ENCODE peak calls at places on chromosome 12, in nine cellular contexts. One of them, this sample, is unnamed.

GRCh38 chr12:112998997-112999767 is 20.9 kb downstream of the OAS2 start:
- DNase-seq in CD8-positive, alpha-beta T cell: no peak
- DNase-seq in psoas muscle: no peak
- DNase-seq in NCI-H187 treated with DMSO at 0.1 percent for 48 hours: no peak
- DNase-seq in posterior cingulate gyrus: no peak
- DNase-seq in body of pancreas: no peak
- DNase-seq in CD4-positive, alpha-beta memory T cell: no peak
- DNase-seq in stimulated activated CD8-positive, alpha-beta memory T cell treated with anti-CD3 and anti-CD28 coated beads, Interleukin-2, amount 100 ng/mL, for 1 hour: no peak
- DNase-seq in HS-27A: no peak
- DNase-seq in this sample: no peak

GRCh38 chr12:124750787-124751471 is 112.7 kb downstream of the SCARB1 start:
- DNase-seq in body of pancreas: no peak
- DNase-seq in HS-27A: no peak
- DNase-seq in stimulated activated CD8-positive, alpha-beta memory T cell treated with anti-CD3 and anti-CD28 coated beads, Interleukin-2, amount 100 ng/mL, for 1 hour: no peak
- DNase-seq in posterior cingulate gyrus: no peak
- DNase-seq in psoas muscle: no peak
- DNase-seq in CD4-positive, alpha-beta memory T cell: no peak
- DNase-seq in CD8-positive, alpha-beta T cell: no peak
- DNase-seq in NCI-H187 treated with DMSO at 0.1 percent for 48 hours: no peak
- DNase-seq in this sample: no peak

GRCh38 chr12:87155616-87156015 is 873.6 kb downstream of the C12orf50 start:
- DNase-seq in HS-27A: no peak
- DNase-seq in stimulated activated CD8-positive, alpha-beta memory T cell treated with anti-CD3 and anti-CD28 coated beads, Interleukin-2, amount 100 ng/mL, for 1 hour: no peak
- DNase-seq in CD8-positive, alpha-beta T cell: no peak
- DNase-seq in psoas muscle: no peak
- DNase-seq in posterior cingulate gyrus: no peak
- DNase-seq in NCI-H187 treated with DMSO at 0.1 percent for 48 hours: no peak
- DNase-seq in body of pancreas: no peak
- DNase-seq in CD4-positive, alpha-beta memory T cell: no peak
- DNase-seq in this sample: no peak

GRCh38 chr12:124498178-124498869 is 69.1 kb downstream of the NCOR2 start:
- DNase-seq in psoas muscle: peak; percentile 54
- DNase-seq in CD8-positive, alpha-beta T cell: no peak
- DNase-seq in CD4-positive, alpha-beta memory T cell: no peak
- DNase-seq in posterior cingulate gyrus: no peak
- DNase-seq in NCI-H187 treated with DMSO at 0.1 percent for 48 hours: no peak
- DNase-seq in HS-27A: no peak
- DNase-seq in stimulated activated CD8-positive, alpha-beta memory T cell treated with anti-CD3 and anti-CD28 coated beads, Interleukin-2, amount 100 ng/mL, for 1 hour: no peak
- DNase-seq in body of pancreas: no peak
- DNase-seq in this sample: no peak

GRCh38 chr12:31105668-31106067 is 32.0 kb downstream of the DDX11 start:
- DNase-seq in HS-27A: no peak
- DNase-seq in posterior cingulate gyrus: no peak
- DNase-seq in CD8-positive, alpha-beta T cell: no peak
- DNase-seq in psoas muscle: no peak
- DNase-seq in CD4-positive, alpha-beta memory T cell: no peak
- DNase-seq in stimulated activated CD8-positive, alpha-beta memory T cell treated with anti-CD3 and anti-CD28 coated beads, Interleukin-2, amount 100 ng/mL, for 1 hour: no peak
- DNase-seq in body of pancreas: no peak
- DNase-seq in NCI-H187 treated with DMSO at 0.1 percent for 48 hours: no peak
- DNase-seq in this sample: no peak

GRCh38 chr12:81596558-81596957 is 162.6 kb downstream of the PPFIA2 start:
- DNase-seq in psoas muscle: no peak
- DNase-seq in HS-27A: no peak
- DNase-seq in stimulated activated CD8-positive, alpha-beta memory T cell treated with anti-CD3 and anti-CD28 coated beads, Interleukin-2, amount 100 ng/mL, for 1 hour: no peak
- DNase-seq in CD4-positive, alpha-beta memory T cell: no peak
- DNase-seq in body of pancreas: no peak
- DNase-seq in NCI-H187 treated with DMSO at 0.1 percent for 48 hours: no peak
- DNase-seq in posterior cingulate gyrus: no peak
- DNase-seq in CD8-positive, alpha-beta T cell: no peak
- DNase-seq in this sample: no peak

GRCh38 chr12:121241203-121241970 is 31.5 kb downstream of the P2RX4 start:
- DNase-seq in NCI-H187 treated with DMSO at 0.1 percent for 48 hours: no peak
- DNase-seq in HS-27A: no peak
- DNase-seq in CD4-positive, alpha-beta memory T cell: no peak
- DNase-seq in CD8-positive, alpha-beta T cell: no peak
- DNase-seq in psoas muscle: no peak
- DNase-seq in body of pancreas: no peak
- DNase-seq in stimulated activated CD8-positive, alpha-beta memory T cell treated with anti-CD3 and anti-CD28 coated beads, Interleukin-2, amount 100 ng/mL, for 1 hour: no peak
- DNase-seq in posterior cingulate gyrus: no peak
- DNase-seq in this sample: no peak

GRCh38 chr12:12046401-12046800 is 24.3 kb upstream of the BCL2L14 start:
- DNase-seq in CD8-positive, alpha-beta T cell: no peak
- DNase-seq in stimulated activated CD8-positive, alpha-beta memory T cell treated with anti-CD3 and anti-CD28 coated beads, Interleukin-2, amount 100 ng/mL, for 1 hour: no peak
- DNase-seq in NCI-H187 treated with DMSO at 0.1 percent for 48 hours: no peak
- DNase-seq in psoas muscle: no peak
- DNase-seq in posterior cingulate gyrus: no peak
- DNase-seq in body of pancreas: no peak
- DNase-seq in CD4-positive, alpha-beta memory T cell: no peak
- DNase-seq in HS-27A: no peak
- DNase-seq in this sample: no peak

GRCh38 chr12:69405466-69405865 is 45.9 kb downstream of the YEATS4 start:
- DNase-seq in stimulated activated CD8-positive, alpha-beta memory T cell treated with anti-CD3 and anti-CD28 coated beads, Interleukin-2, amount 100 ng/mL, for 1 hour: no peak
- DNase-seq in NCI-H187 treated with DMSO at 0.1 percent for 48 hours: no peak
- DNase-seq in HS-27A: peak; percentile 93
- DNase-seq in CD8-positive, alpha-beta T cell: no peak
- DNase-seq in psoas muscle: no peak
- DNase-seq in body of pancreas: no peak
- DNase-seq in posterior cingulate gyrus: no peak
- DNase-seq in CD4-positive, alpha-beta memory T cell: no peak
- DNase-seq in this sample: no peak

GRCh38 chr12:51471465-51471864 is 46.8 kb downstream of the SLC4A8 start:
- DNase-seq in CD8-positive, alpha-beta T cell: no peak
- DNase-seq in NCI-H187 treated with DMSO at 0.1 percent for 48 hours: no peak
- DNase-seq in body of pancreas: no peak
- DNase-seq in CD4-positive, alpha-beta memory T cell: no peak
- DNase-seq in stimulated activated CD8-positive, alpha-beta memory T cell treated with anti-CD3 and anti-CD28 coated beads, Interleukin-2, amount 100 ng/mL, for 1 hour: no peak
- DNase-seq in HS-27A: no peak
- DNase-seq in psoas muscle: no peak
- DNase-seq in posterior cingulate gyrus: no peak
- DNase-seq in this sample: no peak

GRCh38 chr12:63068857-63069442 is 82.1 kb downstream of the AVPR1A start:
- DNase-seq in psoas muscle: no peak
- DNase-seq in posterior cingulate gyrus: no peak
- DNase-seq in CD8-positive, alpha-beta T cell: no peak
- DNase-seq in HS-27A: peak; percentile 47
- DNase-seq in body of pancreas: peak; percentile 14
- DNase-seq in NCI-H187 treated with DMSO at 0.1 percent for 48 hours: no peak
- DNase-seq in CD4-positive, alpha-beta memory T cell: no peak
- DNase-seq in stimulated activated CD8-positive, alpha-beta memory T cell treated with anti-CD3 and anti-CD28 coated beads, Interleukin-2, amount 100 ng/mL, for 1 hour: no peak
- DNase-seq in this sample: no peak

GRCh38 chr12:12990700-12991468 is 9.2 kb downstream of the HEBP1 start:
- DNase-seq in CD4-positive, alpha-beta memory T cell: no peak
- DNase-seq in NCI-H187 treated with DMSO at 0.1 percent for 48 hours: no peak
- DNase-seq in psoas muscle: no peak
- DNase-seq in CD8-positive, alpha-beta T cell: no peak
- DNase-seq in posterior cingulate gyrus: no peak
- DNase-seq in HS-27A: no peak
- DNase-seq in stimulated activated CD8-positive, alpha-beta memory T cell treated with anti-CD3 and anti-CD28 coated beads, Interleukin-2, amount 100 ng/mL, for 1 hour: no peak
- DNase-seq in body of pancreas: peak; percentile 30
- DNase-seq in this sample: no peak

GRCh38 chr12:127507336-127507735 is 759.6 kb upstream of the TMEM132C start:
- DNase-seq in stimulated activated CD8-positive, alpha-beta memory T cell treated with anti-CD3 and anti-CD28 coated beads, Interleukin-2, amount 100 ng/mL, for 1 hour: no peak
- DNase-seq in posterior cingulate gyrus: no peak
- DNase-seq in HS-27A: no peak
- DNase-seq in NCI-H187 treated with DMSO at 0.1 percent for 48 hours: no peak
- DNase-seq in body of pancreas: no peak
- DNase-seq in psoas muscle: no peak
- DNase-seq in CD4-positive, alpha-beta memory T cell: no peak
- DNase-seq in CD8-positive, alpha-beta T cell: no peak
- DNase-seq in this sample: no peak

GRCh38 chr12:131220007-131220685 is 266.4 kb downstream of the ADGRD1 start:
- DNase-seq in psoas muscle: no peak
- DNase-seq in CD4-positive, alpha-beta memory T cell: no peak
- DNase-seq in posterior cingulate gyrus: no peak
- DNase-seq in stimulated activated CD8-positive, alpha-beta memory T cell treated with anti-CD3 and anti-CD28 coated beads, Interleukin-2, amount 100 ng/mL, for 1 hour: no peak
- DNase-seq in NCI-H187 treated with DMSO at 0.1 percent for 48 hours: no peak
- DNase-seq in body of pancreas: no peak
- DNase-seq in CD8-positive, alpha-beta T cell: no peak
- DNase-seq in HS-27A: no peak
- DNase-seq in this sample: no peak

GRCh38 chr12:16346931-16347330 is 514 bp upstream of the MGST1 start:
- DNase-seq in posterior cingulate gyrus: no peak
- DNase-seq in body of pancreas: no peak
- DNase-seq in NCI-H187 treated with DMSO at 0.1 percent for 48 hours: no peak
- DNase-seq in CD4-positive, alpha-beta memory T cell: no peak
- DNase-seq in CD8-positive, alpha-beta T cell: no peak
- DNase-seq in HS-27A: no peak
- DNase-seq in psoas muscle: no peak
- DNase-seq in stimulated activated CD8-positive, alpha-beta memory T cell treated with anti-CD3 and anti-CD28 coated beads, Interleukin-2, amount 100 ng/mL, for 1 hour: no peak
- DNase-seq in this sample: no peak

GRCh38 chr12:42299392-42300308 is 26.2 kb downstream of the ZCRB1 start:
- DNase-seq in posterior cingulate gyrus: no peak
- DNase-seq in CD8-positive, alpha-beta T cell: no peak
- DNase-seq in stimulated activated CD8-positive, alpha-beta memory T cell treated with anti-CD3 and anti-CD28 coated beads, Interleukin-2, amount 100 ng/mL, for 1 hour: peak; percentile 13
- DNase-seq in NCI-H187 treated with DMSO at 0.1 percent for 48 hours: no peak
- DNase-seq in body of pancreas: no peak
- DNase-seq in HS-27A: no peak
- DNase-seq in CD4-positive, alpha-beta memory T cell: no peak
- DNase-seq in psoas muscle: no peak
- DNase-seq in this sample: no peak

GRCh38 chr12:89450922-89451321 is 73.7 kb downstream of the GALNT4 start:
- DNase-seq in psoas muscle: no peak
- DNase-seq in stimulated activated CD8-positive, alpha-beta memory T cell treated with anti-CD3 and anti-CD28 coated beads, Interleukin-2, amount 100 ng/mL, for 1 hour: no peak
- DNase-seq in body of pancreas: no peak
- DNase-seq in CD8-positive, alpha-beta T cell: no peak
- DNase-seq in HS-27A: no peak
- DNase-seq in CD4-positive, alpha-beta memory T cell: no peak
- DNase-seq in NCI-H187 treated with DMSO at 0.1 percent for 48 hours: no peak
- DNase-seq in posterior cingulate gyrus: no peak
- DNase-seq in this sample: no peak

GRCh38 chr12:51941011-51941561 is 10.4 kb upstream of the ACVR1B start:
- DNase-seq in posterior cingulate gyrus: no peak
- DNase-seq in NCI-H187 treated with DMSO at 0.1 percent for 48 hours: no peak
- DNase-seq in stimulated activated CD8-positive, alpha-beta memory T cell treated with anti-CD3 and anti-CD28 coated beads, Interleukin-2, amount 100 ng/mL, for 1 hour: no peak
- DNase-seq in HS-27A: no peak
- DNase-seq in psoas muscle: no peak
- DNase-seq in CD8-positive, alpha-beta T cell: no peak
- DNase-seq in body of pancreas: no peak
- DNase-seq in CD4-positive, alpha-beta memory T cell: no peak
- DNase-seq in this sample: no peak

GRCh38 chr12:94615284-94616216 is 34.8 kb downstream of the TMCC3 start:
- DNase-seq in posterior cingulate gyrus: peak; percentile 30
- DNase-seq in CD8-positive, alpha-beta T cell: no peak
- DNase-seq in psoas muscle: peak; percentile 89
- DNase-seq in HS-27A: peak; percentile 26
- DNase-seq in body of pancreas: peak; percentile 71
- DNase-seq in stimulated activated CD8-positive, alpha-beta memory T cell treated with anti-CD3 and anti-CD28 coated beads, Interleukin-2, amount 100 ng/mL, for 1 hour: no peak
- DNase-seq in CD4-positive, alpha-beta memory T cell: no peak
- DNase-seq in NCI-H187 treated with DMSO at 0.1 percent for 48 hours: no peak
- DNase-seq in this sample: no peak

GRCh38 chr12:116551952-116552749 is 7.0 kb upstream of the MAP1LC3B2 start:
- DNase-seq in posterior cingulate gyrus: peak; percentile 63
- DNase-seq in psoas muscle: no peak
- DNase-seq in CD4-positive, alpha-beta memory T cell: no peak
- DNase-seq in HS-27A: no peak
- DNase-seq in stimulated activated CD8-positive, alpha-beta memory T cell treated with anti-CD3 and anti-CD28 coated beads, Interleukin-2, amount 100 ng/mL, for 1 hour: no peak
- DNase-seq in CD8-positive, alpha-beta T cell: no peak
- DNase-seq in body of pancreas: no peak
- DNase-seq in NCI-H187 treated with DMSO at 0.1 percent for 48 hours: no peak
- DNase-seq in this sample: no peak

GRCh38 chr12:124222368-124223245 is 72.3 kb upstream of the RFLNA start:
- DNase-seq in HS-27A: no peak
- DNase-seq in body of pancreas: no peak
- DNase-seq in CD4-positive, alpha-beta memory T cell: no peak
- DNase-seq in CD8-positive, alpha-beta T cell: no peak
- DNase-seq in posterior cingulate gyrus: no peak
- DNase-seq in psoas muscle: no peak
- DNase-seq in NCI-H187 treated with DMSO at 0.1 percent for 48 hours: no peak
- DNase-seq in stimulated activated CD8-positive, alpha-beta memory T cell treated with anti-CD3 and anti-CD28 coated beads, Interleukin-2, amount 100 ng/mL, for 1 hour: no peak
- DNase-seq in this sample: no peak

GRCh38 chr12:104958946-104959841 is 1.1 kb upstream of the SLC41A2 start:
- DNase-seq in psoas muscle: no peak
- DNase-seq in body of pancreas: peak; percentile 40
- DNase-seq in NCI-H187 treated with DMSO at 0.1 percent for 48 hours: no peak
- DNase-seq in CD4-positive, alpha-beta memory T cell: no peak
- DNase-seq in HS-27A: peak; percentile 23
- DNase-seq in CD8-positive, alpha-beta T cell: no peak
- DNase-seq in posterior cingulate gyrus: no peak
- DNase-seq in stimulated activated CD8-positive, alpha-beta memory T cell treated with anti-CD3 and anti-CD28 coated beads, Interleukin-2, amount 100 ng/mL, for 1 hour: no peak
- DNase-seq in this sample: no peak

GRCh38 chr12:26845984-26846383 is 13.0 kb upstream of the ITPR2 start:
- DNase-seq in body of pancreas: peak; percentile 17
- DNase-seq in CD8-positive, alpha-beta T cell: no peak
- DNase-seq in NCI-H187 treated with DMSO at 0.1 percent for 48 hours: no peak
- DNase-seq in posterior cingulate gyrus: no peak
- DNase-seq in psoas muscle: no peak
- DNase-seq in CD4-positive, alpha-beta memory T cell: no peak
- DNase-seq in stimulated activated CD8-positive, alpha-beta memory T cell treated with anti-CD3 and anti-CD28 coated beads, Interleukin-2, amount 100 ng/mL, for 1 hour: no peak
- DNase-seq in HS-27A: no peak
- DNase-seq in this sample: no peak

GRCh38 chr12:100743060-100743459 is 51.5 kb upstream of the ANO4 start:
- DNase-seq in CD8-positive, alpha-beta T cell: no peak
- DNase-seq in CD4-positive, alpha-beta memory T cell: no peak
- DNase-seq in stimulated activated CD8-positive, alpha-beta memory T cell treated with anti-CD3 and anti-CD28 coated beads, Interleukin-2, amount 100 ng/mL, for 1 hour: no peak
- DNase-seq in posterior cingulate gyrus: no peak
- DNase-seq in body of pancreas: no peak
- DNase-seq in HS-27A: no peak
- DNase-seq in psoas muscle: no peak
- DNase-seq in NCI-H187 treated with DMSO at 0.1 percent for 48 hours: no peak
- DNase-seq in this sample: no peak

GRCh38 chr12:8445731-8446130 is 10.0 kb upstream of the CLEC6A start:
- DNase-seq in HS-27A: no peak
- DNase-seq in NCI-H187 treated with DMSO at 0.1 percent for 48 hours: no peak
- DNase-seq in body of pancreas: no peak
- DNase-seq in CD8-positive, alpha-beta T cell: no peak
- DNase-seq in stimulated activated CD8-positive, alpha-beta memory T cell treated with anti-CD3 and anti-CD28 coated beads, Interleukin-2, amount 100 ng/mL, for 1 hour: no peak
- DNase-seq in psoas muscle: no peak
- DNase-seq in posterior cingulate gyrus: no peak
- DNase-seq in CD4-positive, alpha-beta memory T cell: no peak
- DNase-seq in this sample: no peak

GRCh38 chr12:47808049-47808448 is 11.7 kb downstream of the HDAC7 start:
- DNase-seq in body of pancreas: no peak
- DNase-seq in psoas muscle: peak; percentile 75
- DNase-seq in stimulated activated CD8-positive, alpha-beta memory T cell treated with anti-CD3 and anti-CD28 coated beads, Interleukin-2, amount 100 ng/mL, for 1 hour: peak; percentile 63
- DNase-seq in posterior cingulate gyrus: peak; percentile 35
- DNase-seq in NCI-H187 treated with DMSO at 0.1 percent for 48 hours: no peak
- DNase-seq in CD8-positive, alpha-beta T cell: peak; percentile 78
- DNase-seq in HS-27A: no peak
- DNase-seq in CD4-positive, alpha-beta memory T cell: peak; percentile 69
- DNase-seq in this sample: no peak

GRCh38 chr12:66403746-66404145 is 101.5 kb downstream of the HELB start:
- DNase-seq in NCI-H187 treated with DMSO at 0.1 percent for 48 hours: no peak
- DNase-seq in HS-27A: no peak
- DNase-seq in posterior cingulate gyrus: peak; percentile 22
- DNase-seq in psoas muscle: no peak
- DNase-seq in CD8-positive, alpha-beta T cell: no peak
- DNase-seq in stimulated activated CD8-positive, alpha-beta memory T cell treated with anti-CD3 and anti-CD28 coated beads, Interleukin-2, amount 100 ng/mL, for 1 hour: no peak
- DNase-seq in CD4-positive, alpha-beta memory T cell: no peak
- DNase-seq in body of pancreas: peak; percentile 60
- DNase-seq in this sample: no peak

GRCh38 chr12:57088442-57089258 is at the start of gene NAB2:
- DNase-seq in CD8-positive, alpha-beta T cell: peak; percentile 97
- DNase-seq in CD4-positive, alpha-beta memory T cell: peak; percentile 92
- DNase-seq in body of pancreas: peak; percentile 98
- DNase-seq in NCI-H187 treated with DMSO at 0.1 percent for 48 hours: peak; percentile 70
- DNase-seq in posterior cingulate gyrus: peak; percentile 78
- DNase-seq in psoas muscle: peak; percentile 98
- DNase-seq in stimulated activated CD8-positive, alpha-beta memory T cell treated with anti-CD3 and anti-CD28 coated beads, Interleukin-2, amount 100 ng/mL, for 1 hour: peak; percentile 87
- DNase-seq in HS-27A: peak; percentile 79
- DNase-seq in this sample: peak; percentile 88

GRCh38 chr12:6553051-6553868 is 2.6 kb downstream of the IFFO1 start:
- DNase-seq in HS-27A: peak; percentile 84
- DNase-seq in stimulated activated CD8-positive, alpha-beta memory T cell treated with anti-CD3 and anti-CD28 coated beads, Interleukin-2, amount 100 ng/mL, for 1 hour: no peak
- DNase-seq in psoas muscle: peak; percentile 86
- DNase-seq in CD4-positive, alpha-beta memory T cell: no peak
- DNase-seq in body of pancreas: no peak
- DNase-seq in NCI-H187 treated with DMSO at 0.1 percent for 48 hours: no peak
- DNase-seq in posterior cingulate gyrus: peak; percentile 57
- DNase-seq in CD8-positive, alpha-beta T cell: no peak
- DNase-seq in this sample: no peak

GRCh38 chr12:63150255-63151060 is 543 bp downstream of the AVPR1A start:
- DNase-seq in body of pancreas: peak; percentile 36
- DNase-seq in CD8-positive, alpha-beta T cell: no peak
- DNase-seq in CD4-positive, alpha-beta memory T cell: no peak
- DNase-seq in posterior cingulate gyrus: no peak
- DNase-seq in stimulated activated CD8-positive, alpha-beta memory T cell treated with anti-CD3 and anti-CD28 coated beads, Interleukin-2, amount 100 ng/mL, for 1 hour: no peak
- DNase-seq in NCI-H187 treated with DMSO at 0.1 percent for 48 hours: no peak
- DNase-seq in HS-27A: no peak
- DNase-seq in psoas muscle: peak; percentile 58
- DNase-seq in this sample: no peak

GRCh38 chr12:54977155-54977554 is 7.4 kb downstream of the TESPA1 start:
- DNase-seq in body of pancreas: no peak
- DNase-seq in NCI-H187 treated with DMSO at 0.1 percent for 48 hours: no peak
- DNase-seq in CD4-positive, alpha-beta memory T cell: no peak
- DNase-seq in CD8-positive, alpha-beta T cell: no peak
- DNase-seq in psoas muscle: no peak
- DNase-seq in stimulated activated CD8-positive, alpha-beta memory T cell treated with anti-CD3 and anti-CD28 coated beads, Interleukin-2, amount 100 ng/mL, for 1 hour: no peak
- DNase-seq in HS-27A: peak; percentile 39
- DNase-seq in posterior cingulate gyrus: no peak
- DNase-seq in this sample: no peak